ENCODE peak calls at places on chromosomes 2 and 18, in five cellular contexts. J is suprapubic skin, H is left lung, X is colonic mucosa, O is mammary epithelial cell. F is an unnamed sample.

GRCh38 chr2:139155991-139156390 is 375.8 kb upstream of the NXPH2 start:
- DNase-seq in J (no peak), H (no peak), X (no peak), O (no peak), F (no peak)

GRCh38 chr2:70927641-70928040 is 8.1 kb upstream of the ATP6V1B1 start:
- DNase-seq in J (no peak), O (no peak), H (no peak), X (peak; percentile 13), F (no peak)

GRCh38 chr2:180505203-180505602 is 475.2 kb upstream of the UBE2E3 start:
- DNase-seq in X (no peak), J (no peak), H (no peak), O (no peak), F (no peak)

GRCh38 chr2:63819765-63820717 is 21.7 kb upstream of the UGP2 start:
- DNase-seq in H (no peak), O (no peak), X (no peak), J (no peak), F (no peak)

GRCh38 chr2:239463541-239464165 is 62.8 kb upstream of the HDAC4 start:
- DNase-seq in J (peak; percentile 77), X (no peak), H (peak; percentile 31), O (no peak), F (no peak)

GRCh38 chr18:34971313-34971712 is 69.9 kb upstream of the MAPRE2 start:
- DNase-seq in J (no peak), O (peak; percentile 77), H (no peak), X (no peak), F (peak; percentile 36)

GRCh38 chr2:120254178-120254577 is 1.5 kb downstream of the RALB start:
- DNase-seq in X (no peak), H (no peak), J (no peak), O (no peak), F (no peak)

GRCh38 chr2:225867071-225867470 is 467.6 kb downstream of the NYAP2 start:
- DNase-seq in O (no peak), X (no peak), J (no peak), H (no peak), F (no peak)

GRCh38 chr2:120323214-120323613 is 22.7 kb upstream of the INHBB start:
- DNase-seq in X (no peak), H (no peak), J (no peak), O (no peak), F (peak; percentile 62)

GRCh38 chr2:84991404-84992151 is 20.6 kb downstream of the KCMF1 start:
- DNase-seq in H (no peak), X (no peak), O (peak; percentile 84), J (no peak), F (no peak)

GRCh38 chr2:96131152-96131817 is 7.0 kb downstream of the ASTL start:
- DNase-seq in O (no peak), H (no peak), J (no peak), X (no peak), F (no peak)

GRCh38 chr18:61992285-61992684 is 99.5 kb upstream of the RNF152 start:
- DNase-seq in X (no peak), O (peak; percentile 80), H (no peak), J (no peak), F (peak; percentile 3)

GRCh38 chr2:15940661-15941482 is 522 bp downstream of the MYCN start:
- DNase-seq in H (no peak), X (peak; percentile 26), J (peak; percentile 72), O (peak; percentile 46), F (no peak)

GRCh38 chr2:144668493-144669110 is 148.7 kb upstream of the ZEB2 start:
- DNase-seq in H (no peak), O (no peak), J (no peak), X (no peak), F (no peak)

GRCh38 chr2:173612354-173612753 is 257.7 kb downstream of the CDCA7 start:
- DNase-seq in H (no peak), O (no peak), X (no peak), J (no peak), F (no peak)

GRCh38 chr2:56348382-56348781 is 164.6 kb downstream of the CCDC85A start:
- DNase-seq in O (no peak), H (no peak), J (no peak), X (no peak), F (no peak)

GRCh38 chr2:207463433-207463832 is 66.3 kb upstream of the CREB1 start:
- DNase-seq in O (no peak), J (no peak), H (no peak), X (no peak), F (no peak)

GRCh38 chr18:8882632-8883408 is 177.5 kb downstream of the MTCL1 start:
- DNase-seq in X (no peak), J (no peak), O (peak; percentile 50), H (no peak), F (peak; percentile 69)

GRCh38 chr2:187618813-187619212 is 64.6 kb upstream of the TFPI start:
- DNase-seq in O (no peak), J (no peak), X (no peak), H (no peak), F (no peak)

GRCh38 chr2:239184968-239185903 is 215.6 kb downstream of the HDAC4 start:
- DNase-seq in X (no peak), H (peak; percentile 13), O (no peak), J (peak; percentile 69), F (no peak)

GRCh38 chr2:96665083-96665569 is 22.6 kb downstream of the FER1L5 start:
- DNase-seq in J (no peak), O (peak; percentile 97), H (peak; percentile 62), X (no peak), F (peak; percentile 99)

GRCh38 chr2:231323316-231323715 is 72.2 kb upstream of the B3GNT7 start:
- DNase-seq in X (no peak), J (no peak), H (no peak), O (no peak), F (no peak)

GRCh38 chr2:17682098-17682857 is 71.3 kb downstream of the SMC6 start:
- DNase-seq in J (no peak), O (no peak), X (no peak), H (no peak), F (no peak)
- H3K36me3 ChIP-seq in J (peaks cover 30% of the 10 kb centered on the region), O (peaks cover 15% of the 10 kb centered on the region), X (no peaks in the 10 kb centered on the region), H (peaks cover 50% of the 10 kb centered on the region), F (peaks cover 11% of the 10 kb centered on the region)

GRCh38 chr2:64938607-64939285 is 50.5 kb upstream of the SLC1A4 start:
- DNase-seq in X (no peak), H (no peak), O (no peak), J (no peak), F (no peak)
- H3K4me1 ChIP-seq in X (no peaks in the 10 kb centered on the region), H (no peaks in the 10 kb centered on the region), O (peaks cover 4% of the 10 kb centered on the region), J (peaks cover 32% of the 10 kb centered on the region), F (peaks cover 1% of the 10 kb centered on the region)

DNA sequence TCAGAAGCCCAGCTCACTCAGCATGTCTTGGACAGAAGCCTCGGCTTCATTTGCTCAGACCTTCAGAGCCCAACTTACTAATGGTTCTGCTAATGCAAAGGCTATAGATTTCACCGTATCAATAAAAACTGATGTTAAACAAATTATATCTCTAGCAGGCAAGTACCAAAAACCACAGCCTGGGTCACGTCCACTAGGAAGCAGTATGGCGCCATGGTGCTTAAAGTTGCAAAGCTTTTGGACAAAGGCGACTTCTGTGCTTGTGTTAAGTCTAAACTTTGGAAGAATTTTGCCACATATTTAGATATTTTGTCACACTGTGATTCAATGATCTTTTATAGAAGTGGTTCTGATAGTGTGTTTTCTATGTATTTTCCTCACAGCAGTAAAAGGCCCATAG is 276.8 kb upstream of the PARD3B start:
- DNase-seq in O (no peak), X (no peak), J (no peak), H (no peak), F (no peak)
- TF ChIP-seq CTCF in O (no peak), X (no peak), J (no peak), H (no peak), F (no peak)

GRCh38 chr2:216450346-216450745 is 38.1 kb downstream of the SMARCAL1 start:
- DNase-seq in H (no peak), O (no peak), X (no peak), J (no peak), F (no peak)
- H3K36me3 ChIP-seq in H (peaks cover 97% of the 10 kb centered on the region), O (peaks cover 22% of the 10 kb centered on the region), X (peaks cover 10% of the 10 kb centered on the region), J (peaks cover 87% of the 10 kb centered on the region), F (peaks cover 25% of the 10 kb centered on the region)

GRCh38 chr2:127054996-127055785 is 51.8 kb downstream of the BIN1 start:
- DNase-seq in J (no peak), H (no peak), O (no peak), X (no peak), F (no peak)

GRCh38 chr2:127054604-127054930 is 52.4 kb downstream of the BIN1 start:
- DNase-seq in X (no peak), H (no peak), O (no peak), J (no peak), F (no peak)

GRCh38 chr2:127052068-127052770 is 54.7 kb downstream of the BIN1 start:
- DNase-seq in H (peak; percentile 28), O (no peak), X (no peak), J (no peak), F (no peak)

GRCh38 chr2:127052771-127053691 is 53.9 kb downstream of the BIN1 start:
- DNase-seq in O (no peak), X (no peak), H (peak; percentile 29), J (no peak), F (no peak)

GRCh38 chr2:127053731-127054603 is 53.0 kb downstream of the BIN1 start:
- DNase-seq in H (no peak), X (no peak), J (no peak), O (no peak), F (no peak)
- H3K4me1 ChIP-seq in H (peaks cover 5% of the 10 kb centered on the region), X (peaks cover 4% of the 10 kb centered on the region), J (peaks cover 7% of the 10 kb centered on the region), O (no peaks in the 10 kb centered on the region), F (no peaks in the 10 kb centered on the region)

GRCh38 chr2:1823187-1824169 is 79.2 kb upstream of the PXDN start:
- DNase-seq in J (no peak), O (no peak), H (no peak), X (no peak), F (no peak)
- TF ChIP-seq CTCF in J (no peak), O (no peak), H (no peak), X (no peak), F (no peak)

DNA sequence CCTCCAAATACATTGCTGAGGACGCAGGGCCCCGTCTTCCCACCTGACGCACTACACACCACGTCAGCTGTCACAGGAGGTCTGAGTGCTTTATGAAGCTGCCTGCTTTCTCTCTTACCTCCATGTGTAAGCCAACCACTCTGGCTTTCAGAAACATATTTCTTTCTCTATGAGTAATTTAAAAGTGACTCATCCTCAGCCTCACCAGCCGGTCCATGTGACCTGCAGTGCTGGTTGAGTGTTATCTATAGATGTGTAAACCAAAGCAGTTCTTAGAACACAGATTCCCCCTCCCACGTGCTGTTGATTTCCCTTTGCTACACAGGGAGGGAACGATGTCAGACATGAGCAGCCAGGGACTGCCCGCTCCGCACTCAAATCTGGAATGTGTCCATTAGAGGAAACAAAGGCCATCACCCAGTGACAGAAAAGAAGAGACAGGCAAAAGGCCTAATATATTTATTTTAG is 157.8 kb downstream of the BCL2 start:
- DNase-seq in H (peak; percentile 76), O (peak; percentile 92), X (peak; percentile 67), J (no peak), F (peak; percentile 83)
- H3K36me3 ChIP-seq in H (no peaks in the 10 kb centered on the region), O (no peaks in the 10 kb centered on the region), X (no peaks in the 10 kb centered on the region), J (no peaks in the 10 kb centered on the region), F (no peaks in the 10 kb centered on the region)